ENCODE peak calls at places on chromosomes 13 and 19, in four cellular contexts. U is CD8-positive, alpha-beta T cell; T is psoas muscle; M is neuronal stem cell. I is an unnamed sample. For H3K4me1, the result is how much of the 10 kb centered on the place peaks cover.

GRCh38 chr13:67829641-67830040 is 599.5 kb upstream of the PCDH9 start:
- DNase-seq in U (no peak), T (no peak), M (no peak), I (no peak)

GRCh38 chr19:41706741-41707501 is 1.5 kb upstream of the CEACAM5 start:
- DNase-seq in U (peak), T (peak), M (peak), I (peak)

GRCh38 chr19:8697671-8698432 is 743 bp downstream of the ACTL9 start:
- DNase-seq in U (no peak), T (no peak), M (no peak), I (no peak)

GRCh38 chr13:46667687-46668281 is 114.8 kb downstream of the LRCH1 start:
- DNase-seq in U (no peak), T (no peak), M (no peak), I (no peak)

GRCh38 chr13:61146158-61146557 is 269.5 kb downstream of the PCDH20 start:
- DNase-seq in U (no peak), T (no peak), M (no peak), I (no peak)

GRCh38 chr19:10007811-10008211 is 2.5 kb downstream of the COL5A3 start:
- DNase-seq in U (no peak), T (peak), M (no peak), I (no peak)

GRCh38 chr13:97122381-97122996 is 99.6 kb upstream of the MBNL2 start:
- DNase-seq in U (no peak), T (no peak), M (no peak), I (no peak)

GRCh38 chr19:48637449-48637947 is 319 bp upstream of the DBP start:
- DNase-seq in U (peak), T (peak), M (peak), I (peak)

GRCh38 chr13:104006625-104007061 is 940.4 kb upstream of the SLC10A2 start:
- DNase-seq in U (no peak), T (no peak), M (no peak), I (peak)

GRCh38 chr13:99959538-99960230 is 11.9 kb downstream of the ZIC5 start:
- DNase-seq in U (peak), T (no peak), M (no peak), I (no peak)

GRCh38 chr19:47436712-47437401 is 17.5 kb upstream of the MEIS3 start:
- DNase-seq in U (peak), T (peak), M (peak), I (peak)

GRCh38 chr19:33332248-33332647 is 29.9 kb upstream of the CEBPA start:
- DNase-seq in U (no peak), T (no peak), M (no peak), I (no peak)

GRCh38 chr19:33333615-33334014 is 31.3 kb upstream of the CEBPA start:
- DNase-seq in U (no peak), T (no peak), M (no peak), I (no peak)

GRCh38 chr19:33333151-33333550 is 30.8 kb upstream of the CEBPA start:
- DNase-seq in U (no peak), T (no peak), M (no peak), I (no peak)

GRCh38 chr19:33335446-33335845 is 33.1 kb upstream of the CEBPA start:
- DNase-seq in U (no peak), T (no peak), M (no peak), I (no peak)

DNA sequence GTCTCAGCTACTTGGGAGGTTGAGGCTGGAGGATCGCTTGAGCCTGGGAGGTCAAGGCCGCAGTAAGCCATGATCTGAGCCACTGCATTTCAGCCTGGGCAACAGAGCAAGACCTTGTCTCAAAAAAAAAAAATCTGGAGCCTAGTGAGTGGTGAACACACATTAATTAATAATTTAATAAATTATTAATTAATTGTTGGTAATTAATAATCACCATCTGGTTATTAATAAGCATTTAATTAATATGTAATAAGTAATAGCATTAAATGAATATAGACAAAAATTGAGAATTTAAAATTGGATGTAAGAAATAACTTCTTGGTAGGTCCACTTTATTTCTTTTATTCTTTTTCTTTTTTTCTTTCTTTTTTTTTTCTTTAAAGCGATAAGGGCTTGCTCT is 31.9 kb upstream of the CEBPA start:
- DNase-seq in U (no peak), T (no peak), M (no peak), I (no peak)
- H3K4me1 ChIP-seq in U (under half), T (under half), M (under half), I (under half)

GRCh38 chr19:14519860-14520407 is 1.7 kb upstream of the DNAJB1 start:
- DNase-seq in U (no peak), T (no peak), M (no peak), I (no peak)
- H3K4me1 ChIP-seq in U (half or more), T (under half), M (under half), I (under half)

GRCh38 chr13:21013682-21014038 is 47.7 kb downstream of the LATS2 start:
- DNase-seq in U (no peak), T (no peak), M (no peak), I (no peak)

GRCh38 chr13:21012841-21013681 is 48.3 kb downstream of the LATS2 start:
- DNase-seq in U (no peak), T (no peak), M (no peak), I (no peak)

GRCh38 chr13:21012211-21012610 is 49.2 kb downstream of the LATS2 start:
- DNase-seq in U (no peak), T (no peak), M (no peak), I (no peak)

GRCh38 chr13:21010621-21011020 is 50.8 kb downstream of the LATS2 start:
- DNase-seq in U (no peak), T (no peak), M (no peak), I (no peak)

DNA sequence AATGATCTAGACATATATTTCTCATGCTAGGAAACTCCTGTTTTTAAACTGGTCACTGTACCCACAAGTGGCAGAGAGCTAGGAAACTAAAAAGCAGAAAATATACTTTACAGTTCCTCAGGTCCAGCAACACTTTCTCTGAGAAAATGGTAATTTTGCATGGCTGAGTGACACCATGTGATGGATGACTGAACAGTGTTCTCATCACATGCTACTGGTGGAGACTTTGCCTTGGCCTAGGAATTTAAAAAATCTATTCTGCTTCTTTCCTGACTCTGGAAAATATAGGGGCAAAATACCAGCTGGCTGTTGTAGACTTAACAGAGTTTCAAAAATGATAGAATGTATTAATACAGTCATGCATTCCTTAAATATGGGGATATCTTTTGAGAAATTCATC is 50.0 kb downstream of the LATS2 start:
- DNase-seq in U (no peak), T (no peak), M (no peak), I (no peak)
- H3K4me1 ChIP-seq in U (under half), T (half or more), M (under half), I (half or more)

GRCh38 chr13:110403315-110403714 is 96.2 kb downstream of the COL4A2 start:
- DNase-seq in U (no peak), T (no peak), M (no peak), I (no peak)
- H3K4me1 ChIP-seq in U (under half), T (under half), M (under half), I (under half)

GRCh38 chr13:44899967-44900366 is 89.3 kb downstream of the NUFIP1 start:
- DNase-seq in U (no peak), T (no peak), M (no peak), I (no peak)
- H3K4me1 ChIP-seq in U (under half), T (under half), M (under half), I (under half)

DNA sequence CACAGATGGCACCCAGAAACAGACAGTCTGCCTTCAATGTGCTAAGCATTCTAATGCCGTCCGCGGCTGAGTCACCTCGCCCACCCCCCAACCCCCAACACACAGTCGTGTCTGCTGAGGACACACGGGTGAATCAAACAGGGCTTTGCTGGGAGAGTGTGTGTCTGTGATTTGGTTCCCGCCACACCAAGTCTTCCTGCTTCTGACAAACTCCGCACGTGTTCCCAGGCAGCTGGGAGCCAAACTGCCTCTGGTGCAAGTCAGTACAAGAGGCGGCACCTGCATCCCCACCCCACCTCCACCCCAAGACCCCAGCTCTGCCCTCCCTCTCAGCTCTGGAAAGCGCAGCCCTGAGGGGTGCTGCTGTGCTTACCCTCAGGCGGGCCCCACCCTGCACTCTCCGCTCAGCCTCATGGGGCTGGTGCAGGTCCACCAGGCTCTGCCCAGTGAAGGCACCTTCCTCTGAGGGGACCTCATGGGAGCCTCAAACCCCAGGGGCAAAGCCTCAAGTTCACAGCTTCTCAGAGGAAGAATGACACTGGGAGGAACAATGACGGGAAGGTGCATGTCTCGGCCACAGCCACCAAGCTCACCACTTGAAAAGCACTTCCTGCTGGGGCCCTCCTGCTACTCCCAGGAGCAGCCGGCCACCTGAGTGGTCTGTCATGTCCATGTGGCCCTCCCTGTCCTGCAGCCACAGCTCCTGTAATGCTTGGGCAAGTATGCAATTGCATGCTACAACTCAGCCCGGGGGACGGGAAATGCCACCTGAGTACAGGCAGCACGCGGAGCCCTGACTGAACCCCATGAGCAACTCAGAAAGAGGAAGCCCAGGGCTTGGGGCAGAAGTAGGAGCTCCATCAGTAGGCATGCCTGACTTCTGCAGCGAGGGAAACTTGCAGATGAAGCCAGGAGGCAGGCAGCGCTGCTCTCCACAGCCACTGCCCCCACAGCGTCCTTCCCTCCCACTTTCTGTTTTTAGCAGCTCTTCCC is 15.1 kb upstream of the SLC35E1 start:
- DNase-seq in U (peak), T (no peak), M (no peak), I (peak)
- H3K4me1 ChIP-seq in U (half or more), T (half or more), M (under half), I (half or more)

DNA sequence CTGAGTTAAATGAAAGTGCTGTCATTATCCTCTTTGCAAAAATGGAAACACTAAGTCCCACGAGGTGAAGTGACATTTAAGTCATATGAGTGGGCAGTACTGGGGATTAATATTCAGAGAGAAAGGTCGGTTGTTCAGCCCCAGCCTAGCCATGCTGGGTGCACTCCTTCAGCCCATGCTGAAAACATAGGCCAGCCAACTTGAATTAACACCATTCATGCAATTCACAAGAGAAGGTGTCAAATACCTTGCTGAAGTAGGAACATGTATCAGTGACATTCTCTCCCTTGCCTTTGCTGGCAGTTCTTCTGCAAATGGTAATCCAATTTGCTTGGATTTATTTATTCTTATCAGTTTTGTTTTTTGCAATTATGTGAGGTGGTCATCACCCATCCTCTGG is 256.3 kb downstream of the DNAJC15 start:
- DNase-seq in U (no peak), T (no peak), M (no peak), I (no peak)
- H3K4me1 ChIP-seq in U (under half), T (under half), M (under half), I (under half)

DNA sequence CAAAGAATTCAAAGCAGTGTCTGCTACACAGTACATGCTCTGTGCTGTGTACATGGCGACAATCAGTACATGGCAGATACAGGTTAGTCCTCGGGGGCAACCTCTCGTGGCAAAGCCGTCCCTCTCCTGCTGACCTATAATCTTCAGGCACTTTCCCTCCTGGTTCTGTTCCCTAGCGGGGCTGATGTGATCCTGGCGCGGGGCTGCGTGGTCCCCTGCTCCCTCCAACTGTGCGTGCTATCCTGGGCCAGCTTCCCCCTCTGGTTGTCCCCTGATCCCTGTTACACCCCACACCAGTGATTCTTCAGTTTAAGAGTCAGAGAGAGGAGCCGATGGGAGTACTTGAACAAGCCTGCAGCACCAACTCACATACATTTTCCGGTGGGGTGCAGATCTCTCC is 12.1 kb downstream of the MAG start:
- DNase-seq in U (no peak), T (no peak), M (no peak), I (no peak)
- H3K4me1 ChIP-seq in U (under half), T (under half), M (under half), I (under half)

DNA sequence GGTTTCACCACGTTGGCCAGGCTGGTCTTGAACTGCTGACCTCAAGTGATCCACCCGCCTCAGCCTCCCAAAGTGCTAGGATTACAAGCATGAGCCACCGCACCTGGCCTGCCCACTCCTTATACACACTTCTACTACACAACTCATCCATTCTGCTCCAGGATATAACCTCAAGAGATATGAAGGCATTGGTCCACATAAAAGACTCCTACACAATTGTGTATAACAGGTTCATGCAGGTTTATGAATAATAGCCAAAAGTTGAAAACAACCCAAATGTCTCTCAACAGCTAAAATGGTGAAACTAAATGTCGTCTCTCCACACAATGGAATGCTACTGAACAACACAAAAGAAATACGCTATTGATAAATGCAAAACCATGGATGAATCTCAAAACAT is 58.1 kb downstream of the INSR start:
- DNase-seq in U (no peak), T (no peak), M (no peak), I (no peak)
- H3K4me1 ChIP-seq in U (under half), T (under half), M (under half), I (under half)

GRCh38 chr13:38265135-38265497 is 84.5 kb upstream of the UFM1 start:
- DNase-seq in U (no peak), T (no peak), M (no peak), I (peak)
- H3K4me1 ChIP-seq in U (under half), T (under half), M (under half), I (under half)